ENCODE peak calls at places on chromosomes 4 and X, in seven cellular contexts. E, H, V, Q, A, D and O are unnamed samples.

GRCh38 chr4:55396305-55397023 is 707 bp downstream of the TMEM165 start:
- DNase-seq in E (no peak), H (peak; percentile 8), V (peak; percentile 58), Q (peak; percentile 64), A (peak; percentile 57), D (no peak), O (peak; percentile 54)

GRCh38 chr4:187618701-187619278 is 376.8 kb upstream of the ZFP42 start:
- DNase-seq in E (no peak), H (no peak), V (no peak), Q (no peak), A (no peak), D (no peak), O (no peak)

GRCh38 chr4:7359302-7360063 is 75.2 kb downstream of the PSAPL1 start:
- DNase-seq in E (no peak), H (no peak), V (no peak), Q (no peak), A (no peak), D (no peak), O (no peak)

GRCh38 chr4:105050896-105051295 is 95.8 kb upstream of the TET2 start:
- DNase-seq in E (no peak), H (no peak), V (peak; percentile 35), Q (no peak), A (no peak), D (no peak), O (no peak)

GRCh38 chr4:38785901-38786402 is 3.2 kb upstream of the TLR10 start:
- DNase-seq in E (no peak), H (no peak), V (no peak), Q (no peak), A (no peak), D (peak; percentile 63), O (no peak)

GRCh38 chrX:107448625-107449468 is 605 bp upstream of the FRMPD3 start:
- DNase-seq in E (no peak), H (no peak), V (no peak), Q (peak; percentile 34), A (no peak), D (no peak), O (no peak)

GRCh38 chr4:40321671-40322131 is 13.4 kb upstream of the CHRNA9 start:
- DNase-seq in E (no peak), H (no peak), V (peak; percentile 53), Q (no peak), A (no peak), D (no peak), O (no peak)

GRCh38 chr4:155047755-155048154 is 160.7 kb upstream of the NPY2R start:
- DNase-seq in E (no peak), H (no peak), V (peak; percentile 77), Q (no peak), A (no peak), D (no peak), O (no peak)

GRCh38 chr4:185878633-185879032 is 66.6 kb upstream of the SORBS2 start:
- DNase-seq in E (no peak), H (no peak), V (no peak), Q (no peak), A (no peak), D (no peak), O (no peak)

GRCh38 chr4:102780476-102781144 is 19.8 kb upstream of the MANBA start:
- DNase-seq in E (no peak), H (no peak), V (peak; percentile 20), Q (no peak), A (no peak), D (no peak), O (no peak)

GRCh38 chr4:155079866-155080265 is 128.6 kb upstream of the NPY2R start:
- DNase-seq in E (no peak), H (no peak), V (peak; percentile 30), Q (no peak), A (no peak), D (no peak), O (no peak)

GRCh38 chr4:60201052-60201673 is 999.0 kb upstream of the ADGRL3 start:
- DNase-seq in E (peak; percentile 46), H (no peak), V (peak; percentile 66), Q (peak; percentile 19), A (peak; percentile 13), D (no peak), O (no peak)

GRCh38 chrX:112670964-112671363 is 8.8 kb downstream of the LHFPL1 start:
- DNase-seq in E (no peak), H (no peak), V (no peak), Q (no peak), A (no peak), D (no peak), O (peak; percentile 62)

GRCh38 chr4:100517864-100518341 is at the start of gene EMCN:
- DNase-seq in E (no peak), H (no peak), V (peak; percentile 60), Q (no peak), A (no peak), D (no peak), O (no peak)

GRCh38 chr4:100722133-100722532 is 204.3 kb upstream of the EMCN start:
- DNase-seq in E (no peak), H (no peak), V (no peak), Q (no peak), A (no peak), D (no peak), O (no peak)

DNA sequence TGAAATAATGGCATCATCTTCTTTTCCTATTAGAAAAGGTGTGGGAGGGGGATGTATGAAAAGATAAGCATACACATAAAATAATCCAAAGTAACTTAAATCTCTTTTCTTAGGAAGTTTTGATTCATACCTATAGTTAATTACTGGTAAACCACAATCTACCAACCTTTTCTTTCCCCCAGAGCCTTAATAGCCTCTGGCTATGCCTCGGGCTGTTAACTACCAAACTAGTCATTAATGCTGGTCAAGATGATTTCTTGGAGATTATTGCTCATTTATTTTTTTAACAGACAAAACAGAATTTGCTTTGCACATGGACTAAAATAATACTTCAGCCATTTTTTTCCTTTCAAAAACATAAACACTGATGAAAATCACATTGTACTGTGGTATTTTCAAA is 16.9 kb downstream of the NAA11 start:
- DNase-seq in E (no peak), H (no peak), V (no peak), Q (no peak), A (no peak), D (no peak), O (no peak)
- H3K27ac ChIP-seq in E (no peak overlapping the region), H (no peak overlapping the region), V (no peak overlapping the region), Q (no peak overlapping the region), A (no peak overlapping the region), D (no peak overlapping the region), O (no peak overlapping the region)

DNA sequence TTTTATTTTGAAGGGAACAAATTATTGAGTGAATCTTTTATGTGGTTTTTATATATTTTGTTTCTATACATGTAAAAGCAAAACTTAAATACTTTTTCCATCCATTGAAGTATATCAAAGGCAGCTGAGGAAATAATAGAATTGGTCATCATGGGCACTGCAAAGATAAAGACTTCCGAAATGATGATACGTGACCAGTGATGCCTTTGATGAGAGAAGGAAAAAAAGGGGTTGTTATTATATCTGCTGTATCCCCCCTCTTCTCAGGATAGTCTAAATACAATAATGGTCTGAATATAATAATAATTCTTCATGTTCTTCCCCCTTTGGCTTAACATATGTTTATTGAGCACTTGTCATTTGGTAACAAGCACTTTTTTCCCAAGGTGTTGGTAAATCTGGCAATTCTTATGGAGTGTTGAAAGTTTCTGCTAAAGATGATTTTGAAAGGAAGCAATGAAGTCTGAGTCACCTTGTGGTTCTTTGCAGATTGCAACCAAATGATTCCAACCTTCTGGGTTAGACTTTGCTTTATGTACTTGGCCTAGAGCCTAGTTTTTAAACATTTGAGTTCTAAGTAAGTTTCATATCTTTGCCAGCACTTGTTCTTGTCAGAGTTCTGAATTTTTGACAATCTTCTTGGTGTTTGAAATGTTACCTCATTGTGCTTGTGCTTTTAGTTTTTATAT is 60.8 kb downstream of the USP9X start:
- DNase-seq in E (no peak), H (no peak), V (peak; percentile 79), Q (no peak), A (no peak), D (no peak), O (no peak)
- TF ChIP-seq CTCF in E (no peak), H (no peak), V (peak; percentile 6), Q (no peak), A (no peak), D (no peak), O (no peak)

DNA sequence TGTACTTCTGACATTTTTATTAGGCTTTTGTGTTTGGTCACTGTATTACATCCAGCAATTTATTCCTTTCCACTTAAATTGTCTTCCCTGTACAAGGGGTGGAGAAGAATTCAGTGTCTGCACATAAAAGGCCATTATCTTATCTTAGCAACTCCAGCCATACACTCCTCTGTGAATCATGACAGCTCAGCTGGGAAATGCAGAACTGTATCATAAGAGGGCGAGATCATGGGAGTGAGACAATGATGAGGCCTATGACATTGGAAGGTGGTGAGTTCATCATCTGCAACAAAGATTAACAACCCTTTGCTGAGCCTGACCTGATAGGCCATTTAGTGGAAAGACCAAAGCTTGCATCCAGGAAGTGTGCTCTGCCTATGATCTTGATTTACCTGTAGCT is 33.3 kb downstream of the SLIT2 start:
- DNase-seq in E (no peak), H (no peak), V (peak; percentile 28), Q (no peak), A (no peak), D (no peak), O (no peak)
- H3K4me1 ChIP-seq in E (no peaks in the 10 kb centered on the region), H (no peaks in the 10 kb centered on the region), V (peaks cover 25% of the 10 kb centered on the region), Q (no peaks in the 10 kb centered on the region), A (no peaks in the 10 kb centered on the region), D (no peaks in the 10 kb centered on the region), O (no peaks in the 10 kb centered on the region)

DNA sequence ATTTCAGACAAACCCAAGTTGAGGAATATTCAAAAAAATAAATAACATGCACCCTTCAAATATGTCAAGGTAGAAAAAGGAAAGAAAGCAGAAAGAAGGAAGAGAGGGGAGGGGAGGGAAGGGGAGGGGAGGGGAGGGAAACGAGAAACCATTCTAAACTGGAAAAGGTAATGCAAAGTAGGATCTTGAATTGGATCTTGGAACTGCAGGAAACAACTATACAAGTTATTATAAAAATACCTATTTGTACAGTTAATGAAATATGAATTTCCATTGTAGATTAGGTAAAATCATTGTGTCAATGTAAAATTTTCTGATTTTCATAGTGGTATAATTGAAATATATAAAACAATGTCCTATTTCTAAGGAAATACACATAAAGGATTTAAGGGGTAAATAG is 668.4 kb downstream of the FAT4 start:
- DNase-seq in E (no peak), H (no peak), V (no peak), Q (no peak), A (no peak), D (no peak), O (no peak)
- H3K27ac ChIP-seq in E (no peak overlapping the region), H (no peak overlapping the region), V (no peak overlapping the region), Q (no peak overlapping the region), A (no peak overlapping the region), D (no peak overlapping the region), O (no peak overlapping the region)

GRCh38 chrX:151039351-151039750 is 56.2 kb downstream of the HMGB3 start:
- DNase-seq in E (no peak), H (no peak), V (no peak), Q (no peak), A (no peak), D (no peak), O (no peak)
- TF ChIP-seq CTCF in E (peak; percentile 7), H (no peak), V (no peak), Q (no peak), A (no peak), D (no peak), O (no peak)

GRCh38 chrX:100976211-100976610 is 6.7 kb downstream of the ARL13A start:
- DNase-seq in E (no peak), H (no peak), V (no peak), Q (no peak), A (no peak), D (no peak), O (no peak)
- H3K4me1 ChIP-seq in E (no peaks in the 10 kb centered on the region), H (no peaks in the 10 kb centered on the region), V (no peaks in the 10 kb centered on the region), Q (no peaks in the 10 kb centered on the region), A (no peaks in the 10 kb centered on the region), D (no peaks in the 10 kb centered on the region), O (no peaks in the 10 kb centered on the region)

GRCh38 chrX:151510203-151510602 is 53.3 kb upstream of the PASD1 start:
- DNase-seq in E (no peak), H (no peak), V (no peak), Q (no peak), A (no peak), D (no peak), O (no peak)

GRCh38 chrX:151505796-151506195 is 57.7 kb upstream of the PASD1 start:
- DNase-seq in E (no peak), H (no peak), V (peak; percentile 0), Q (no peak), A (no peak), D (no peak), O (no peak)
- H3K27ac ChIP-seq in E (no peak overlapping the region), H (no peak overlapping the region), V (no peak overlapping the region), Q (no peak overlapping the region), A (no peak overlapping the region), D (no peak overlapping the region), O (no peak overlapping the region)